ENCODE peak calls at places on chromosomes 16 and 17, in seven cellular contexts. One of them, this sample, is unnamed.

GRCh38 chr16:56998861-56999260 is 9.5 kb downstream of the NLRC5 start:
- DNase-seq in Ammon's horn: no peak
- DNase-seq in bronchial epithelial cell: no peak
- DNase-seq in activated naive CD4-positive, alpha-beta T cell: no peak
- DNase-seq in LoVo: no peak
- DNase-seq in LHCN-M2: no peak
- DNase-seq in ELR: no peak
- DNase-seq in this sample: no peak

GRCh38 chr17:76678330-76678729 is 32.4 kb downstream of the MXRA7 start:
- DNase-seq in Ammon's horn: no peak
- DNase-seq in bronchial epithelial cell: no peak
- DNase-seq in activated naive CD4-positive, alpha-beta T cell: no peak
- DNase-seq in LoVo: no peak
- DNase-seq in LHCN-M2: no peak
- DNase-seq in ELR: no peak
- DNase-seq in this sample: no peak

GRCh38 chr16:70529051-70529777 is 5.6 kb downstream of the SF3B3 start:
- DNase-seq in Ammon's horn: peak; percentile 25
- DNase-seq in bronchial epithelial cell: peak; percentile 68
- DNase-seq in activated naive CD4-positive, alpha-beta T cell: no peak
- DNase-seq in LoVo: peak; percentile 42
- DNase-seq in LHCN-M2: peak; percentile 70
- DNase-seq in ELR: peak; percentile 88
- DNase-seq in this sample: no peak

GRCh38 chr16:84084570-84085270 is 32.0 kb downstream of the MBTPS1 start:
- DNase-seq in Ammon's horn: peak; percentile 70
- DNase-seq in bronchial epithelial cell: peak; percentile 70
- DNase-seq in activated naive CD4-positive, alpha-beta T cell: peak; percentile 44
- DNase-seq in LoVo: peak; percentile 56
- DNase-seq in LHCN-M2: peak; percentile 33
- DNase-seq in ELR: peak; percentile 77
- DNase-seq in this sample: peak; percentile 48

GRCh38 chr17:50949128-50950001 is 83.2 kb upstream of the TOB1 start:
- DNase-seq in Ammon's horn: no peak
- DNase-seq in bronchial epithelial cell: no peak
- DNase-seq in activated naive CD4-positive, alpha-beta T cell: no peak
- DNase-seq in LoVo: peak; percentile 32
- DNase-seq in LHCN-M2: peak; percentile 41
- DNase-seq in ELR: no peak
- DNase-seq in this sample: no peak

GRCh38 chr17:42414782-42415409 is 8.2 kb downstream of the CAVIN1 start:
- DNase-seq in Ammon's horn: no peak
- DNase-seq in bronchial epithelial cell: peak; percentile 49
- DNase-seq in activated naive CD4-positive, alpha-beta T cell: peak; percentile 56
- DNase-seq in LoVo: no peak
- DNase-seq in LHCN-M2: no peak
- DNase-seq in ELR: no peak
- DNase-seq in this sample: no peak

GRCh38 chr17:52030096-52030495 is 128.4 kb downstream of the CA10 start:
- DNase-seq in Ammon's horn: no peak
- DNase-seq in bronchial epithelial cell: no peak
- DNase-seq in activated naive CD4-positive, alpha-beta T cell: no peak
- DNase-seq in LoVo: no peak
- DNase-seq in LHCN-M2: no peak
- DNase-seq in ELR: no peak
- DNase-seq in this sample: no peak

GRCh38 chr17:13288248-13288647 is 270.4 kb upstream of the ELAC2 start:
- DNase-seq in Ammon's horn: no peak
- DNase-seq in bronchial epithelial cell: no peak
- DNase-seq in activated naive CD4-positive, alpha-beta T cell: no peak
- DNase-seq in LoVo: no peak
- DNase-seq in LHCN-M2: no peak
- DNase-seq in ELR: no peak
- DNase-seq in this sample: no peak

GRCh38 chr17:58568050-58568830 is 53.8 kb upstream of the MTMR4 start:
- DNase-seq in Ammon's horn: no peak
- DNase-seq in bronchial epithelial cell: no peak
- DNase-seq in activated naive CD4-positive, alpha-beta T cell: no peak
- DNase-seq in LoVo: no peak
- DNase-seq in LHCN-M2: no peak
- DNase-seq in ELR: no peak
- DNase-seq in this sample: no peak

GRCh38 chr16:48393843-48394703 is 8.9 kb upstream of the SIAH1 start:
- DNase-seq in Ammon's horn: peak; percentile 91
- DNase-seq in bronchial epithelial cell: no peak
- DNase-seq in activated naive CD4-positive, alpha-beta T cell: no peak
- DNase-seq in LoVo: no peak
- DNase-seq in LHCN-M2: no peak
- DNase-seq in ELR: peak; percentile 28
- DNase-seq in this sample: no peak

GRCh38 chr17:9987779-9988585 is 82.9 kb upstream of the RCVRN start:
- DNase-seq in Ammon's horn: peak; percentile 35
- DNase-seq in bronchial epithelial cell: no peak
- DNase-seq in activated naive CD4-positive, alpha-beta T cell: peak; percentile 0
- DNase-seq in LoVo: peak; percentile 25
- DNase-seq in LHCN-M2: no peak
- DNase-seq in ELR: peak; percentile 30
- DNase-seq in this sample: peak; percentile 3

GRCh38 chr16:57846078-57846697 is 43.9 kb upstream of the KIFC3 start:
- DNase-seq in Ammon's horn: no peak
- DNase-seq in bronchial epithelial cell: no peak
- DNase-seq in activated naive CD4-positive, alpha-beta T cell: no peak
- DNase-seq in LoVo: no peak
- DNase-seq in LHCN-M2: no peak
- DNase-seq in ELR: no peak
- DNase-seq in this sample: no peak

GRCh38 chr17:73900516-73900915 is 256.3 kb upstream of the SDK2 start:
- DNase-seq in Ammon's horn: no peak
- DNase-seq in bronchial epithelial cell: no peak
- DNase-seq in activated naive CD4-positive, alpha-beta T cell: no peak
- DNase-seq in LoVo: no peak
- DNase-seq in LHCN-M2: no peak
- DNase-seq in ELR: no peak
- DNase-seq in this sample: no peak

GRCh38 chr16:49459953-49460735 is 86.5 kb downstream of the C16orf78 start:
- DNase-seq in Ammon's horn: no peak
- DNase-seq in bronchial epithelial cell: no peak
- DNase-seq in activated naive CD4-positive, alpha-beta T cell: no peak
- DNase-seq in LoVo: no peak
- DNase-seq in LHCN-M2: no peak
- DNase-seq in ELR: no peak
- DNase-seq in this sample: no peak

GRCh38 chr16:31350275-31351005 is 4.5 kb upstream of the ITGAX start:
- DNase-seq in Ammon's horn: peak; percentile 73
- DNase-seq in bronchial epithelial cell: no peak
- DNase-seq in activated naive CD4-positive, alpha-beta T cell: no peak
- DNase-seq in LoVo: no peak
- DNase-seq in LHCN-M2: no peak
- DNase-seq in ELR: no peak
- DNase-seq in this sample: no peak

GRCh38 chr17:39197380-39198185 is at the start of gene CACNB1:
- DNase-seq in Ammon's horn: peak; percentile 86
- DNase-seq in bronchial epithelial cell: peak; percentile 37
- DNase-seq in activated naive CD4-positive, alpha-beta T cell: peak; percentile 65
- DNase-seq in LoVo: peak; percentile 50
- DNase-seq in LHCN-M2: peak; percentile 71
- DNase-seq in ELR: peak; percentile 88
- DNase-seq in this sample: peak; percentile 81

GRCh38 chr16:82735696-82736095 is 108.9 kb downstream of the CDH13 start:
- DNase-seq in Ammon's horn: no peak
- DNase-seq in bronchial epithelial cell: no peak
- DNase-seq in activated naive CD4-positive, alpha-beta T cell: no peak
- DNase-seq in LoVo: no peak
- DNase-seq in LHCN-M2: no peak
- DNase-seq in ELR: no peak
- DNase-seq in this sample: no peak

GRCh38 chr16:88617268-88618031 is 20.9 kb upstream of the IL17C start:
- DNase-seq in Ammon's horn: no peak
- DNase-seq in bronchial epithelial cell: no peak
- DNase-seq in activated naive CD4-positive, alpha-beta T cell: no peak
- DNase-seq in LoVo: no peak
- DNase-seq in LHCN-M2: no peak
- DNase-seq in ELR: no peak
- DNase-seq in this sample: no peak

GRCh38 chr17:76485569-76485968 is 15.7 kb downstream of the RHBDF2 start:
- DNase-seq in Ammon's horn: peak; percentile 78
- DNase-seq in bronchial epithelial cell: no peak
- DNase-seq in activated naive CD4-positive, alpha-beta T cell: no peak
- DNase-seq in LoVo: no peak
- DNase-seq in LHCN-M2: no peak
- DNase-seq in ELR: peak; percentile 54
- DNase-seq in this sample: no peak

GRCh38 chr17:82497483-82498405 is 21.8 kb upstream of the FOXK2 start:
- DNase-seq in Ammon's horn: peak; percentile 16
- DNase-seq in bronchial epithelial cell: peak; percentile 39
- DNase-seq in activated naive CD4-positive, alpha-beta T cell: peak; percentile 28
- DNase-seq in LoVo: peak; percentile 13
- DNase-seq in LHCN-M2: no peak
- DNase-seq in ELR: peak; percentile 63
- DNase-seq in this sample: peak; percentile 36

GRCh38 chr16:73020409-73020884 is 27.5 kb downstream of the ZFHX3 start:
- DNase-seq in Ammon's horn: peak; percentile 32
- DNase-seq in bronchial epithelial cell: peak; percentile 85
- DNase-seq in activated naive CD4-positive, alpha-beta T cell: no peak
- DNase-seq in LoVo: peak; percentile 34
- DNase-seq in LHCN-M2: peak; percentile 97
- DNase-seq in ELR: peak; percentile 95
- DNase-seq in this sample: no peak

GRCh38 chr17:44039829-44040635 is 25.3 kb upstream of the TMEM101 start:
- DNase-seq in Ammon's horn: no peak
- DNase-seq in bronchial epithelial cell: peak; percentile 70
- DNase-seq in activated naive CD4-positive, alpha-beta T cell: no peak
- DNase-seq in LoVo: no peak
- DNase-seq in LHCN-M2: no peak
- DNase-seq in ELR: no peak
- DNase-seq in this sample: no peak